ENCODE peak calls at places on chromosome 2, in four cellular contexts. W, Q, D and F are unnamed samples.

GRCh38 chr2:120687210-120687609 is 48.5 kb upstream of the GLI2 start:
- DNase-seq in W (no peak), Q (no peak), D (no peak), F (no peak)

GRCh38 chr2:168851674-168852320 is 38.4 kb downstream of the SPC25 start:
- DNase-seq in W (no peak), Q (no peak), D (peak), F (no peak)

GRCh38 chr2:223995569-223995968 is 38.3 kb downstream of the MRPL44 start:
- DNase-seq in W (no peak), Q (no peak), D (peak), F (no peak)

GRCh38 chr2:134336936-134337335 is 83.1 kb downstream of the MGAT5 start:
- DNase-seq in W (no peak), Q (no peak), D (peak), F (no peak)

GRCh38 chr2:204407209-204408070 is 137.8 kb upstream of the PARD3B start:
- DNase-seq in W (no peak), Q (no peak), D (peak), F (no peak)

GRCh38 chr2:161370981-161371380 is 45.1 kb upstream of the TBR1 start:
- DNase-seq in W (no peak), Q (no peak), D (peak), F (no peak)

GRCh38 chr2:173400760-173401159 is 46.1 kb downstream of the CDCA7 start:
- DNase-seq in W (no peak), Q (no peak), D (peak), F (no peak)

GRCh38 chr2:199307461-199307860 is 150.3 kb downstream of the SATB2 start:
- DNase-seq in W (no peak), Q (no peak), D (no peak), F (no peak)